ENCODE peak calls at places on chromosome 12, in five cellular contexts. C is T-cell; I is activated naive CD8-positive, alpha-beta T cell treated with anti-CD3 and anti-CD28 coated beads, Interleukin-2, amount 50 U/mL, for 16 hours; N is cardiac septum; X is activated CD8-positive, alpha-beta memory T cell treated with anti-CD3 and anti-CD28 coated beads, Interleukin-2, amount 50 U/mL, for 4 hours. K is an unnamed sample.

GRCh38 chr12:116368196-116369194 is 91.0 kb upstream of the MED13L start:
- DNase-seq in C (no peak), N (no peak), X (no peak), I (no peak), K (no peak)

GRCh38 chr12:90211017-90211416 is 502.4 kb upstream of the ATP2B1 start:
- DNase-seq in C (no peak), N (no peak), I (no peak), X (no peak), K (no peak)

GRCh38 chr12:124737040-124737419 is 126.6 kb downstream of the SCARB1 start:
- DNase-seq in N (no peak), C (no peak), I (no peak), X (no peak), K (no peak)

GRCh38 chr12:53234236-53234635 is 2.2 kb upstream of the RARG start:
- DNase-seq in X (no peak), I (no peak), N (no peak), C (no peak), K (no peak)

GRCh38 chr12:109680521-109681030 is 33.0 kb upstream of the FAM222A start:
- DNase-seq in X (no peak), N (no peak), I (no peak), C (no peak), K (no peak)

GRCh38 chr12:3117144-3117581 is 40.0 kb downstream of the TSPAN9 start:
- DNase-seq in N (no peak), C (no peak), I (no peak), X (no peak), K (no peak)

GRCh38 chr12:124774462-124775167 is 89.0 kb downstream of the SCARB1 start:
- DNase-seq in N (no peak), I (peak; percentile 47), X (peak; percentile 39), C (peak; percentile 16), K (no peak)

GRCh38 chr12:52846356-52846970 is 2.3 kb downstream of the KRT78 start:
- DNase-seq in N (no peak), C (no peak), X (no peak), I (no peak), K (no peak)

GRCh38 chr12:26001530-26001929 is 43.0 kb downstream of the RASSF8 start:
- DNase-seq in I (no peak), X (no peak), C (no peak), N (no peak), K (no peak)

GRCh38 chr12:53069621-53070410 is 9.4 kb downstream of the SPRYD3 start:
- DNase-seq in I (no peak), N (peak; percentile 65), C (no peak), X (no peak), K (no peak)

GRCh38 chr12:61870658-61871559 is 389.3 kb upstream of the USP15 start:
- DNase-seq in N (no peak), X (no peak), C (peak; percentile 17), I (no peak), K (no peak)